ENCODE peak calls at places on chromosomes 7 and 10, in nine cellular contexts. A, O, S, C, Y, U, F, D and K are unnamed samples.

GRCh38 chr7:103811997-103812396 is 177.5 kb downstream of the RELN start:
- DNase-seq in A (no peak), O (no peak), S (no peak), C (no peak), Y (peak), U (no peak), F (no peak), D (no peak), K (peak)

GRCh38 chr7:23530355-23530754 is 1.4 kb downstream of the TRA2A start:
- DNase-seq in A (no peak), O (no peak), S (no peak), C (no peak), Y (peak), U (peak), F (no peak), D (peak), K (no peak)

GRCh38 chr7:13651167-13651566 is 338.3 kb downstream of the ETV1 start:
- DNase-seq in A (no peak), O (no peak), S (no peak), C (no peak), Y (no peak), U (no peak), F (no peak), D (no peak), K (no peak)

GRCh38 chr7:46763348-46763747 is 818.6 kb downstream of the TNS3 start:
- DNase-seq in A (no peak), O (no peak), S (no peak), C (no peak), Y (no peak), U (no peak), F (no peak), D (no peak), K (no peak)

GRCh38 chr7:16660702-16661464 is 14.9 kb downstream of the BZW2 start:
- DNase-seq in A (no peak), O (no peak), S (no peak), C (no peak), Y (no peak), U (no peak), F (no peak), D (peak), K (no peak)

GRCh38 chr10:60948871-60949270 is 4.9 kb upstream of the RHOBTB1 start:
- DNase-seq in A (no peak), O (no peak), S (no peak), C (no peak), Y (no peak), U (no peak), F (no peak), D (no peak), K (no peak)

GRCh38 chr7:3039787-3040186 is 3.9 kb downstream of the CARD11 start:
- DNase-seq in A (no peak), O (no peak), S (no peak), C (no peak), Y (no peak), U (no peak), F (no peak), D (no peak), K (no peak)

GRCh38 chr10:93471110-93471651 is 11.0 kb downstream of the MYOF start:
- DNase-seq in A (no peak), O (no peak), S (peak), C (no peak), Y (no peak), U (no peak), F (no peak), D (peak), K (peak)

GRCh38 chr7:10767771-10768170 is 205.9 kb upstream of the PHF14 start:
- DNase-seq in A (no peak), O (no peak), S (no peak), C (no peak), Y (no peak), U (no peak), F (no peak), D (no peak), K (peak)

GRCh38 chr7:30920021-30920583 is 8.4 kb downstream of the AQP1 start:
- DNase-seq in A (no peak), O (no peak), S (no peak), C (no peak), Y (no peak), U (no peak), F (peak), D (no peak), K (no peak)

GRCh38 chr10:28722065-28722803 is 44.9 kb downstream of the BAMBI start:
- DNase-seq in A (no peak), O (no peak), S (no peak), C (peak), Y (no peak), U (peak), F (peak), D (no peak), K (peak)

GRCh38 chr7:81161459-81162075 is 242.7 kb upstream of the SEMA3C start:
- DNase-seq in A (no peak), O (no peak), S (peak), C (no peak), Y (no peak), U (peak), F (no peak), D (peak), K (peak)